ENCODE peak calls at places on chromosome 10, in six cellular contexts. V, D, U, K, T and M are unnamed samples. For H4K20me1 and H3K27me3, the result is how much of the 10 kb centered on the place peaks cover.

GRCh38 chr10:69769395-69769989 is 32.2 kb upstream of the COL13A1 start:
- DNase-seq in T (no peak), U (no peak), V (no peak), K (peak), D (no peak), M (peak)

GRCh38 chr10:106182542-106182941 is 982.0 kb downstream of the SORCS1 start:
- DNase-seq in D (no peak), T (no peak), K (no peak), U (no peak), V (no peak), M (no peak)

GRCh38 chr10:90288403-90288933 is 569.4 kb downstream of the HTR7 start:
- DNase-seq in T (no peak), K (peak), U (no peak), D (no peak), V (no peak), M (peak)

GRCh38 chr10:48627984-48628609 is 23.2 kb upstream of the ARHGAP22 start:
- DNase-seq in T (no peak), U (no peak), D (peak), K (no peak), V (no peak), M (no peak)

GRCh38 chr10:118754132-118754555 is 626 bp downstream of the CACUL1 start:
- DNase-seq in U (no peak), K (no peak), D (peak), V (peak), T (peak), M (peak)

GRCh38 chr10:7541137-7542087 is 125.4 kb downstream of the ITIH5 start:
- DNase-seq in D (no peak), V (no peak), K (no peak), T (peak), U (no peak), M (peak)

GRCh38 chr10:128274938-128275337 is 148.7 kb upstream of the MKI67 start:
- DNase-seq in T (no peak), K (no peak), U (no peak), D (no peak), V (no peak), M (no peak)

GRCh38 chr10:5840314-5841307 is 27.4 kb upstream of the GDI2 start:
- DNase-seq in T (peak), D (no peak), K (no peak), U (peak), V (no peak), M (no peak)

GRCh38 chr10:87867453-87867852 is 4.0 kb downstream of the PTEN start:
- DNase-seq in V (no peak), K (no peak), U (no peak), D (no peak), T (no peak), M (no peak)

GRCh38 chr10:12741255-12741915 is 260.1 kb downstream of the CCDC3 start:
- DNase-seq in V (no peak), D (no peak), K (no peak), U (no peak), T (no peak), M (no peak)

GRCh38 chr10:74021248-74022055 is 23.5 kb downstream of the VCL start:
- DNase-seq in K (no peak), V (peak), D (peak), U (no peak), T (no peak), M (no peak)

GRCh38 chr10:31197886-31198285 is 121.1 kb upstream of the ZEB1 start:
- DNase-seq in V (no peak), K (no peak), T (no peak), D (no peak), U (no peak), M (no peak)

GRCh38 chr10:71774916-71775702 is 1.8 kb upstream of the VSIR start:
- DNase-seq in V (no peak), T (no peak), U (no peak), D (no peak), K (no peak), M (no peak)

GRCh38 chr10:45514283-45515270 is 140.6 kb downstream of the ALOX5 start:
- DNase-seq in T (peak), V (no peak), K (no peak), D (peak), U (no peak), M (peak)

GRCh38 chr10:127424594-127425264 is 124.4 kb upstream of the NPS start:
- DNase-seq in U (no peak), D (peak), V (no peak), T (no peak), K (no peak), M (no peak)

GRCh38 chr10:69801434-69802315 is at the start of gene COL13A1:
- DNase-seq in T (no peak), V (peak), D (peak), U (no peak), K (peak), M (peak)

GRCh38 chr10:13270877-13271551 is 28.9 kb downstream of the PHYH start:
- DNase-seq in K (peak), V (peak), T (no peak), U (no peak), D (no peak), M (no peak)

GRCh38 chr10:102505462-102506115 is 1.8 kb downstream of the SUFU start:
- DNase-seq in D (no peak), T (no peak), U (no peak), K (no peak), V (no peak), M (no peak)

GRCh38 chr10:27359792-27360320 is 119.3 kb upstream of the ACBD5 start:
- DNase-seq in V (no peak), D (no peak), K (no peak), U (no peak), T (no peak), M (no peak)

GRCh38 chr10:95308389-95309302 is 17.8 kb upstream of the PDLIM1 start:
- DNase-seq in T (peak), V (no peak), U (no peak), D (no peak), K (peak), M (no peak)

GRCh38 chr10:86922553-86922961 is 34.9 kb downstream of the MMRN2 start:
- DNase-seq in U (no peak), K (no peak), T (peak), D (no peak), V (no peak), M (no peak)

GRCh38 chr10:117684673-117685211 is 142.2 kb downstream of the EMX2 start:
- DNase-seq in D (peak), T (no peak), V (peak), U (no peak), K (no peak), M (peak)

GRCh38 chr10:62441953-62442352 is 67.8 kb downstream of the ZNF365 start:
- DNase-seq in V (no peak), K (no peak), T (no peak), D (no peak), U (no peak), M (no peak)

GRCh38 chr10:30481603-30482002 is 47.6 kb downstream of the MAP3K8 start:
- DNase-seq in V (no peak), K (no peak), T (no peak), D (no peak), U (no peak), M (no peak)

GRCh38 chr10:4255751-4256150 is 470.7 kb upstream of the KLF6 start:
- DNase-seq in V (no peak), K (no peak), T (no peak), U (no peak), D (no peak), M (no peak)

GRCh38 chr10:93006435-93007039 is 54.1 kb upstream of the CYP26C1 start:
- DNase-seq in D (peak), V (no peak), T (peak), K (no peak), U (no peak), M (peak)

GRCh38 chr10:119502214-119502613 is 40.3 kb downstream of the RGS10 start:
- DNase-seq in U (no peak), T (no peak), V (no peak), K (no peak), D (no peak), M (no peak)

GRCh38 chr10:89171263-89171872 is 35.7 kb downstream of the CH25H start:
- DNase-seq in D (no peak), U (no peak), V (no peak), T (no peak), K (no peak), M (peak)

GRCh38 chr10:4316166-4316810 is 509.7 kb upstream of the AKR1E2 start:
- DNase-seq in V (no peak), U (no peak), D (no peak), K (no peak), T (no peak), M (no peak)

GRCh38 chr10:113027574-113028392 is 77.7 kb downstream of the TCF7L2 start:
- DNase-seq in V (no peak), T (peak), U (no peak), D (no peak), K (no peak), M (peak)

GRCh38 chr10:61475449-61475873 is 22.3 kb upstream of the TMEM26 start:
- DNase-seq in K (no peak), T (no peak), V (no peak), U (no peak), D (no peak), M (no peak)

GRCh38 chr10:50629495-50630122 is 5.9 kb upstream of the SGMS1 start:
- DNase-seq in V (no peak), D (no peak), U (no peak), K (no peak), T (no peak), M (peak)

GRCh38 chr10:21525367-21526183 is at the start of gene SKIDA1:
- DNase-seq in D (peak), T (peak), V (peak), U (no peak), K (no peak), M (peak)

GRCh38 chr10:31116226-31116625 is 84.6 kb upstream of the ZNF438 start:
- DNase-seq in K (no peak), D (no peak), U (no peak), V (no peak), T (no peak), M (no peak)

GRCh38 chr10:92969151-92969550 is 91.4 kb upstream of the CYP26C1 start:
- DNase-seq in D (no peak), K (no peak), V (no peak), U (no peak), T (no peak), M (no peak)

GRCh38 chr10:124589491-124590006 is 127.9 kb downstream of the LHPP start:
- DNase-seq in U (no peak), D (no peak), V (no peak), K (no peak), T (peak), M (no peak)

GRCh38 chr10:727162-727790 is 37.8 kb upstream of the DIP2C start:
- DNase-seq in U (no peak), V (no peak), T (no peak), D (no peak), K (no peak), M (no peak)
- TF ChIP-seq REST in U (no peak), V (no peak), T (no peak), D (no peak), K (no peak), M (no peak)

GRCh38 chr10:132544744-132545658 is 7.4 kb downstream of the INPP5A start:
- DNase-seq in U (no peak), D (no peak), V (peak), T (no peak), K (no peak), M (no peak)

GRCh38 chr10:132547421-132547861 is 9.9 kb downstream of the INPP5A start:
- DNase-seq in U (no peak), K (no peak), D (no peak), V (no peak), T (no peak), M (no peak)

GRCh38 chr10:132548106-132548823 is 10.7 kb downstream of the INPP5A start:
- DNase-seq in K (no peak), D (no peak), T (no peak), V (no peak), U (no peak), M (no peak)

GRCh38 chr10:132545659-132546367 is 8.2 kb downstream of the INPP5A start:
- DNase-seq in V (no peak), K (no peak), D (no peak), T (no peak), U (no peak), M (no peak)

DNA sequence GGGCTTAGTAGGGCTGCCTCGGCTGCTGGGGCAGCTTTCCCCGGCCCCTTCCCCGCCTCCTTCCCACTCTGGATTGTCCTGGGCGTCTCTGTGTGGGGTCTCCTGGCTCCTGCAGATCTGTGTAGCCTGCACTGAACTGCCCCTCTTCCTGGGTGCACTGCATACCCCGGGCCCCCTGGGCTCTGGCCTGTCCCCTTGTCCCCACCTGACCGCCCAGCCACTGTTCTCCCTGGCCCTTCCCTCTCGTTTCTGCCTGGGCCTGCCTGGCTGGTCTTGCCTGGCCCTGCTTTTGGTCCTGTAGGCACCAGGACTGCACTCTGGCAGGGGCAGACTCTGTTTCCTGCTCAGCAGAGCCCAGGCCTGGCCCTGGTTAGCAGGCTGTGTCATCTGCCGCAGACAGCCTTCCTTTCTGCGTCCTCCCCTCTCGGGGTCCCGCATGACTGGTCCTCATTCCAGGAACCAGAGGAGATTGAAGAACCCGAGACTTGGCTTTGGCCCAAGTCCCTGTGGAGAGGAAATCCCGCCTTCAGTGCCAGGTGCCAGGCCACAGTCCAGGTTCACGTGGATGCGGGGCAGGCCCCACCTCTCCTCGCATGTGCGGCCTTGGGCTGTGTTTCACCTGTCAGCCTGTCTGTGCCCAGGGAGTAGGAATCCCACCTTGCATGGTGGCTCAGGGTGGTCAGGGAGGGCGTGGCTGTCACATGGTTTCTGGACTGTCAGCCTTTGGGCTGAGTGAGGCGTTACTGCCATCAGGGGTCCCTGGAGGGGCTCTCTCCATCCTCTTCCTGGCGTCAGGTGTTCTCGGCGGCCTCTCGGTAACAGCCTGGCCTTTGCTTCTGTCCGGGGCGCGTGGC is 9.2 kb downstream of the INPP5A start:
- DNase-seq in D (no peak), K (no peak), U (no peak), V (no peak), T (no peak), M (no peak)
- H4K20me1 ChIP-seq in D (half or more), K (under half), U (under half), V (under half), T (under half), M (under half)

GRCh38 chr10:3115685-3116084 is 48.3 kb downstream of the PFKP start:
- DNase-seq in K (no peak), U (no peak), T (no peak), V (no peak), D (no peak), M (no peak)
- H3K27me3 ChIP-seq in K (under half), U (under half), T (under half), V (under half), D (under half), M (under half)

DNA sequence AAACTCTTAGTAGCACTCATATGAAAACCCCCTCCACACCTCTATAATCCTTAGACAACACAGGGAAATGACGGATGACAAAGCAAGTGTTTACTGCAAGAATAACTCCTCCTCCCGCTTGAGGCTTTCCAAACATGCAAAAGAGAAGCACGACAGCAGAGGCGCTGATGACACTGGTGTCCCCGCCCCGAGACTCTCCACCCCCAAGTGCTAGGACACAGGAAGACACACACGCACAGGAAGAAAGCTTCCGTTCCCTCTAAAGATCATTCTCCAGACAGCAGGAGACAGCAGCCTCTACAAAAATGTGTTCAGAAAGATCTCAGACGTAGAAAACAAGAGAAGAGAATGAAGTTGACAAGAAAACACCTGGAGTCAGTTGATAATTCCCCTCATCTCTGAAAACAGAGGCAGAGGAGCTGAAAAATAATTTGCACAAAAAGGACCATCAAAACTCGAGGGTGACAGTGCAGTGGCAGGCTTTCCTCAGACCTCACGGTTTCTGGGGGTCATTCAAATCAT is 90.2 kb downstream of the DLG5 start:
- DNase-seq in K (no peak), T (no peak), D (no peak), V (peak), U (peak), M (no peak)
- TF ChIP-seq REST in K (no peak), T (no peak), D (no peak), V (no peak), U (no peak), M (no peak)

DNA sequence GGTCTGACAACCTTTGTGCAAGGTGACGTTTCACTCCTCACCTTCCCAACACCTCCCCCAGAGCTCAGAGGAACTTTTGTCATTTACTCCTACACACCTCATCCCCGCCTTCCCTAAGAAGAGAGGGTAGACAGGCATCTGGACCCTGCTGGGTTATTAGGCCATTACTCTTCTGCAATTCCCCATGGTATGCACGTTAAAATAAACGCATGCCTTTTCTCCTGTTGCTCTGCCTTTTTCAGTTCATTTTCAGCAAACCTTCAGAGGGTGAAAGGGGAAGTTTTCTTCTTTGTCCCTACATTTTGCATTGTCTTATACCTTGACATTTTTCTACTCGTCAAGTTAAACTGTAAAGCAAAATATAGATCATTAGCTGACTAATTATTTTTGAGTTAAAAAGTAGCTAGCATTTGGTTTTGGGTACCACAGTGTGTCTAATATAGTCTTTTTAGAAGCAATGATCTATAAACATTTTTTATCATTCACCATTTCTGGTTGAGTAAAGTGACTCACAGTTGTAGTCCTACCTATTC is 10.5 kb upstream of the EDRF1 start:
- DNase-seq in T (no peak), D (no peak), U (peak), V (no peak), K (no peak), M (no peak)
- H4K20me1 ChIP-seq in T (under half), D (under half), U (under half), V (under half), K (under half), M (under half)

GRCh38 chr10:123087786-123088185 is 48.0 kb upstream of the HMX3 start:
- DNase-seq in T (no peak), K (no peak), U (no peak), D (no peak), V (no peak), M (no peak)

GRCh38 chr10:123086281-123086680 is 49.5 kb upstream of the HMX3 start:
- DNase-seq in V (no peak), D (no peak), K (no peak), U (no peak), T (no peak), M (no peak)

GRCh38 chr10:123081896-123082295 is 53.9 kb upstream of the HMX3 start:
- DNase-seq in D (no peak), T (no peak), U (no peak), K (no peak), V (no peak), M (no peak)

GRCh38 chr10:123087348-123087747 is 48.4 kb upstream of the HMX3 start:
- DNase-seq in K (no peak), T (no peak), U (no peak), V (no peak), D (no peak), M (no peak)

DNA sequence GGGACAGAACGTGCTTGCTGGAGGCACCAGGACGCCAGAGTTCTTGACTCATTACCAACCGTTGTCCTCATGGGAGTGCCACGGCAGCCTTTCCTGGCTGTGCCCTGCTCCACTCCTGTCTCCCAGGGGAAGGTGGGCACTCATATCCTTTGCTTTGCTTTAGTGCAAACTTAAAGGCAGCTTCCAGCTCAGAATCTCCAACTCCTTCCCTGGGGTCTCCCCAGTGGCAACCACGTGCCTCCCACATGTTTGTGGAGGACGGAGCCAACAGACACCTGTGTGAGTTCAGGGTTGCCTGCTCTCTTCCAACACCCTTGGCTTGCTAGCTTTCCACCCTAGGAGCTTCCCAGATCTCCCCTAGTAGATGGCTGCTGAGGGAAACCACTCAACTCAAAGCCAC is 52.0 kb upstream of the HMX3 start:
- DNase-seq in U (no peak), V (no peak), D (no peak), T (no peak), K (no peak), M (no peak)
- H3K27me3 ChIP-seq in U (under half), V (under half), D (under half), T (under half), K (under half), M (under half)